ENCODE peak calls at places on chromosomes 11 and 22, in nine cellular contexts. One of them, this sample, is unnamed.
A peak's percentile ranks its signal among the peaks of the same experiment; 100 is the strongest.

GRCh38 chr22:47152938-47153337 is 390.5 kb downstream of the TBC1D22A start:
- DNase-seq in gastrocnemius medialis: no peak
- DNase-seq in K562: no peak
- DNase-seq in OCI-LY7: no peak
- DNase-seq in hepatocyte: no peak
- DNase-seq in aorta: no peak
- DNase-seq in esophagus squamous epithelium: no peak
- DNase-seq in left lung: no peak
- DNase-seq in psoas muscle: no peak
- DNase-seq in this sample: no peak

GRCh38 chr11:12029738-12030363 is 21.4 kb upstream of the DKK3 start:
- DNase-seq in gastrocnemius medialis: no peak
- DNase-seq in K562: no peak
- DNase-seq in OCI-LY7: no peak
- DNase-seq in hepatocyte: no peak
- DNase-seq in aorta: no peak
- DNase-seq in esophagus squamous epithelium: no peak
- DNase-seq in left lung: no peak
- DNase-seq in psoas muscle: no peak
- DNase-seq in this sample: no peak

GRCh38 chr22:21823740-21824438 is 43.6 kb downstream of the MAPK1 start:
- DNase-seq in gastrocnemius medialis: no peak
- DNase-seq in K562: peak; percentile 71
- DNase-seq in OCI-LY7: no peak
- DNase-seq in hepatocyte: no peak
- DNase-seq in aorta: no peak
- DNase-seq in esophagus squamous epithelium: no peak
- DNase-seq in left lung: no peak
- DNase-seq in psoas muscle: no peak
- DNase-seq in this sample: no peak

GRCh38 chr11:2208691-2209369 is 37.2 kb upstream of the TH start:
- DNase-seq in gastrocnemius medialis: no peak
- DNase-seq in K562: no peak
- DNase-seq in OCI-LY7: no peak
- DNase-seq in hepatocyte: no peak
- DNase-seq in aorta: peak; percentile 68
- DNase-seq in esophagus squamous epithelium: no peak
- DNase-seq in left lung: peak; percentile 79
- DNase-seq in psoas muscle: peak; percentile 46
- DNase-seq in this sample: no peak

GRCh38 chr22:17198188-17199130 is 20.8 kb downstream of the ADA2 start:
- DNase-seq in gastrocnemius medialis: no peak
- DNase-seq in K562: peak; percentile 58
- DNase-seq in OCI-LY7: no peak
- DNase-seq in hepatocyte: peak; percentile 58
- DNase-seq in aorta: no peak
- DNase-seq in esophagus squamous epithelium: no peak
- DNase-seq in left lung: no peak
- DNase-seq in psoas muscle: peak; percentile 67
- DNase-seq in this sample: no peak

GRCh38 chr11:70110538-70111055 is 32.5 kb downstream of the ANO1 start:
- DNase-seq in gastrocnemius medialis: no peak
- DNase-seq in K562: no peak
- DNase-seq in OCI-LY7: no peak
- DNase-seq in hepatocyte: no peak
- DNase-seq in aorta: no peak
- DNase-seq in esophagus squamous epithelium: no peak
- DNase-seq in left lung: peak; percentile 70
- DNase-seq in psoas muscle: no peak
- DNase-seq in this sample: no peak

GRCh38 chr22:50340157-50340879 is 2.8 kb upstream of the PPP6R2 start:
- DNase-seq in gastrocnemius medialis: no peak
- DNase-seq in K562: peak; percentile 7
- DNase-seq in OCI-LY7: no peak
- DNase-seq in hepatocyte: no peak
- DNase-seq in aorta: no peak
- DNase-seq in esophagus squamous epithelium: no peak
- DNase-seq in left lung: no peak
- DNase-seq in psoas muscle: no peak
- DNase-seq in this sample: no peak

GRCh38 chr11:120441592-120441991 is 70.0 kb upstream of the GRIK4 start:
- DNase-seq in gastrocnemius medialis: no peak
- DNase-seq in K562: no peak
- DNase-seq in OCI-LY7: no peak
- DNase-seq in hepatocyte: no peak
- DNase-seq in aorta: no peak
- DNase-seq in esophagus squamous epithelium: no peak
- DNase-seq in left lung: no peak
- DNase-seq in psoas muscle: no peak
- DNase-seq in this sample: no peak

GRCh38 chr11:62433141-62433543 is 14.3 kb downstream of the SCGB1A1 start:
- DNase-seq in gastrocnemius medialis: no peak
- DNase-seq in K562: no peak
- DNase-seq in OCI-LY7: no peak
- DNase-seq in hepatocyte: no peak
- DNase-seq in aorta: no peak
- DNase-seq in esophagus squamous epithelium: no peak
- DNase-seq in left lung: no peak
- DNase-seq in psoas muscle: no peak
- DNase-seq in this sample: no peak

GRCh38 chr11:3044004-3044403 is 13.2 kb downstream of the CARS1 start:
- DNase-seq in gastrocnemius medialis: peak; percentile 91
- DNase-seq in K562: no peak
- DNase-seq in OCI-LY7: no peak
- DNase-seq in hepatocyte: no peak
- DNase-seq in aorta: no peak
- DNase-seq in esophagus squamous epithelium: no peak
- DNase-seq in left lung: no peak
- DNase-seq in psoas muscle: peak; percentile 78
- DNase-seq in this sample: no peak

GRCh38 chr11:101870510-101870909 is 44.3 kb upstream of the CEP126 start:
- DNase-seq in gastrocnemius medialis: no peak
- DNase-seq in K562: no peak
- DNase-seq in OCI-LY7: no peak
- DNase-seq in hepatocyte: peak; percentile 34
- DNase-seq in aorta: no peak
- DNase-seq in esophagus squamous epithelium: no peak
- DNase-seq in left lung: no peak
- DNase-seq in psoas muscle: no peak
- DNase-seq in this sample: no peak

GRCh38 chr11:69131644-69132300 is 24.0 kb upstream of the SMIM38 start:
- DNase-seq in gastrocnemius medialis: no peak
- DNase-seq in K562: peak; percentile 64
- DNase-seq in OCI-LY7: no peak
- DNase-seq in hepatocyte: peak; percentile 91
- DNase-seq in aorta: no peak
- DNase-seq in esophagus squamous epithelium: no peak
- DNase-seq in left lung: no peak
- DNase-seq in psoas muscle: no peak
- DNase-seq in this sample: no peak

GRCh38 chr11:70680781-70681281 is 282.5 kb downstream of the CTTN start:
- DNase-seq in gastrocnemius medialis: no peak
- DNase-seq in K562: no peak
- DNase-seq in OCI-LY7: no peak
- DNase-seq in hepatocyte: no peak
- DNase-seq in aorta: no peak
- DNase-seq in esophagus squamous epithelium: no peak
- DNase-seq in left lung: no peak
- DNase-seq in psoas muscle: no peak
- DNase-seq in this sample: no peak

GRCh38 chr22:39083212-39084165 is 6.4 kb downstream of the APOBEC3G start:
- DNase-seq in gastrocnemius medialis: no peak
- DNase-seq in K562: no peak
- DNase-seq in OCI-LY7: no peak
- DNase-seq in hepatocyte: no peak
- DNase-seq in aorta: no peak
- DNase-seq in esophagus squamous epithelium: no peak
- DNase-seq in left lung: peak; percentile 17
- DNase-seq in psoas muscle: peak; percentile 46
- DNase-seq in this sample: no peak
- H3K27ac ChIP-seq in gastrocnemius medialis: no peak overlapping the region
- H3K27ac ChIP-seq in K562: no peak overlapping the region
- H3K27ac ChIP-seq in OCI-LY7: no peak overlapping the region
- H3K27ac ChIP-seq in hepatocyte: no peak overlapping the region
- H3K27ac ChIP-seq in aorta: no peak overlapping the region
- H3K27ac ChIP-seq in esophagus squamous epithelium: no peak overlapping the region
- H3K27ac ChIP-seq in left lung: no peak overlapping the region
- H3K27ac ChIP-seq in psoas muscle: no peak overlapping the region
- H3K27ac ChIP-seq in this sample: no peak overlapping the region

DNA sequence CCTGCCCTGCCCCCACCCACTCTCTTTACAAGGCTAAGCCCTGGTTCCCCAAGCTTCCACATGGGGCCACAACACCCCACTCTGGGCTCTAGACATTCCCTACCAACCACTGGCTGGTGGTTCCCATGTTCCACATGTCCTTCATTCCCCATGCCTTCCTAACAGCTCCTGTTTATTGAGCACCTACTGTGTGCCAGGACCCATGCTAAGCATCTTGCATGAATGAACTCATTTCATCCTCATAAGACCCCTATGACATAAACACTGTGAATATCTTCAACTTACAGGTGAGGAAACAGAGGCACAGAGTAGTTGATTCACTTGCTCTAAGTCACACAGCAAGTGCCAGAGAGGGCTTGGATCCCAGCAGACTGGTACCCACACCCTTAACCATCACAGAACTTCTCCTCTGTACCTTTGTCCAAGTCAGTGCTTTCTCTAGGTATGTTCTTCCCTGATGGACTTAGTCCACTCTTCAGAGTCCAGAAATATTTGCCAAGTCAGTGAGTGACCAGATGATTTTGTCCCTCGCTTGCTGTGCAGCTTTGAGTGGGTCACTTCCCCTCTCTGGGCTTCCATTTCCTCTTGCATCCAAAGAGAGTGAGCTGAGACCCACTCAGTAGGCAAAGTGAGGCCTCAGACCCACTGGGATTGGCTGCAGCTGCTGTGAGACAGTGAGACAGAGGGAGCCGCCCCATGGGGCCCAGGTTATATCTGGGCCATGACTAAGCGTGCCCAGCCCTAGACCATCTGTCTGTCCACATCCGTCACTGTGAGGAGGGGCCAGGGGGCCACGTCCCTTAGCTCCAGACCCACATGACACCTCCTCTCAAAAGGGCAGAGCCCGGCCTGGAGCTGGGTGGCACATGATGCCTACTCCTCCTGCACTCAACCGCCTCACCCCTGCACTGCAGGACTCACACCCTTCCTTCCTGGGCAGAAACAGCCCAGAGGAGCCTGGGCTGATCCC is 132.4 kb downstream of the MN1 start:
- DNase-seq in gastrocnemius medialis: peak; percentile 99
- DNase-seq in K562: peak; percentile 78
- DNase-seq in OCI-LY7: no peak
- DNase-seq in hepatocyte: peak; percentile 90
- DNase-seq in aorta: no peak
- DNase-seq in esophagus squamous epithelium: no peak
- DNase-seq in left lung: no peak
- DNase-seq in psoas muscle: peak; percentile 96
- DNase-seq in this sample: peak; percentile 7
- H3K27ac ChIP-seq in gastrocnemius medialis: peak overlapping the region; percentile 90
- H3K27ac ChIP-seq in K562: peak overlapping the region; percentile 89
- H3K27ac ChIP-seq in OCI-LY7: no peak overlapping the region
- H3K27ac ChIP-seq in hepatocyte: peak overlapping the region; percentile 88
- H3K27ac ChIP-seq in aorta: no peak overlapping the region
- H3K27ac ChIP-seq in esophagus squamous epithelium: no peak overlapping the region
- H3K27ac ChIP-seq in left lung: peak overlapping the region; percentile 24
- H3K27ac ChIP-seq in psoas muscle: peak overlapping the region; percentile 88
- H3K27ac ChIP-seq in this sample: no peak overlapping the region

GRCh38 chr11:19513253-19513652 is 199.4 kb upstream of the NAV2 start:
- DNase-seq in gastrocnemius medialis: no peak
- DNase-seq in K562: no peak
- DNase-seq in OCI-LY7: no peak
- DNase-seq in hepatocyte: no peak
- DNase-seq in aorta: no peak
- DNase-seq in esophagus squamous epithelium: no peak
- DNase-seq in left lung: no peak
- DNase-seq in psoas muscle: no peak
- DNase-seq in this sample: no peak

GRCh38 chr11:19510468-19510867 is 202.2 kb upstream of the NAV2 start:
- DNase-seq in gastrocnemius medialis: no peak
- DNase-seq in K562: no peak
- DNase-seq in OCI-LY7: no peak
- DNase-seq in hepatocyte: no peak
- DNase-seq in aorta: no peak
- DNase-seq in esophagus squamous epithelium: no peak
- DNase-seq in left lung: no peak
- DNase-seq in psoas muscle: no peak
- DNase-seq in this sample: no peak

GRCh38 chr11:19512621-19513020 is 200.0 kb upstream of the NAV2 start:
- DNase-seq in gastrocnemius medialis: no peak
- DNase-seq in K562: no peak
- DNase-seq in OCI-LY7: no peak
- DNase-seq in hepatocyte: no peak
- DNase-seq in aorta: no peak
- DNase-seq in esophagus squamous epithelium: no peak
- DNase-seq in left lung: no peak
- DNase-seq in psoas muscle: no peak
- DNase-seq in this sample: no peak

GRCh38 chr11:19511413-19512183 is 201.0 kb upstream of the NAV2 start:
- DNase-seq in gastrocnemius medialis: no peak
- DNase-seq in K562: no peak
- DNase-seq in OCI-LY7: no peak
- DNase-seq in hepatocyte: no peak
- DNase-seq in aorta: no peak
- DNase-seq in esophagus squamous epithelium: no peak
- DNase-seq in left lung: no peak
- DNase-seq in psoas muscle: peak; percentile 71
- DNase-seq in this sample: no peak

DNA sequence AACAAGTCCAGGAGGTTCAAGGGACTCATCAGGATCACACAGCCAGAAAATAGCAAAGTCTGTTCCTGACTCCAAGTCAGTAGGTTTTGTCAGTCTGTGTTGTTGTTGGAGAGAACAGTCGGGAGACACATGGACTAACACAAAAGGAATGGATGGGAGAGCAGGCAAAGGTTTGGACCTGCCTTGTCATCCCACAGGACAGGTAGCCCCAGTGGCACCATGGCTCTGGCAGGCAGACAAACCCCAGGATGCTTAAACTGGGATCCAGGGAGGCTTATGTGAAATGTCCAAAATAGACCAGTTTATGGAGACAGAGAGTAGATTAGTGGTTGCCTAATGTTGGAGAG is 201.6 kb upstream of the NAV2 start:
- DNase-seq in gastrocnemius medialis: no peak
- DNase-seq in K562: no peak
- DNase-seq in OCI-LY7: no peak
- DNase-seq in hepatocyte: no peak
- DNase-seq in aorta: no peak
- DNase-seq in esophagus squamous epithelium: no peak
- DNase-seq in left lung: no peak
- DNase-seq in psoas muscle: no peak
- DNase-seq in this sample: no peak
- H3K27ac ChIP-seq in gastrocnemius medialis: no peak overlapping the region
- H3K27ac ChIP-seq in K562: no peak overlapping the region
- H3K27ac ChIP-seq in OCI-LY7: no peak overlapping the region
- H3K27ac ChIP-seq in hepatocyte: no peak overlapping the region
- H3K27ac ChIP-seq in aorta: no peak overlapping the region
- H3K27ac ChIP-seq in esophagus squamous epithelium: no peak overlapping the region
- H3K27ac ChIP-seq in left lung: no peak overlapping the region
- H3K27ac ChIP-seq in psoas muscle: no peak overlapping the region
- H3K27ac ChIP-seq in this sample: no peak overlapping the region

DNA sequence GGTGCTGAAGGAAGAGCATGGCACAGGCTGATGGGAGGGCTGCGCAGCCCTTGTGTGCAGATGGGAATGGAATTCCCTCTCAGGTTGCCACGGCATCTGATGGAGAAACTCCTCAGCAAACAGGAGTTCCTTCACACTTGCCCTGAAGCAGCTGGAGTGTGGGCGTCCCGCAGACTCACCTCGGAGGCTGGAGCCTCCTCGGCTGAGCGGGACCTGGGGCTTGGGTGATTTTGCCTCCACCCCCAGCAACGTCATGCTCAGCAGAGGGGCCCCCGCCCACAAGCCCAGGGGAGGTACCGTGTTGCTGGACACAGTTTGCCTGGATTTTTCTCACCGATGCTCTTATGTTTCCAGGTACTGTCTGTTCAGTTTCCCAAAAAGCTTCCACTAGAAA is 63.4 kb downstream of the MYO7A start:
- DNase-seq in gastrocnemius medialis: no peak
- DNase-seq in K562: peak; percentile 74
- DNase-seq in OCI-LY7: no peak
- DNase-seq in hepatocyte: no peak
- DNase-seq in aorta: no peak
- DNase-seq in esophagus squamous epithelium: no peak
- DNase-seq in left lung: peak; percentile 73
- DNase-seq in psoas muscle: no peak
- DNase-seq in this sample: no peak
- H3K27ac ChIP-seq in gastrocnemius medialis: no peak overlapping the region
- H3K27ac ChIP-seq in K562: no peak overlapping the region
- H3K27ac ChIP-seq in OCI-LY7: no peak overlapping the region
- H3K27ac ChIP-seq in hepatocyte: peak overlapping the region; percentile 48
- H3K27ac ChIP-seq in aorta: no peak overlapping the region
- H3K27ac ChIP-seq in esophagus squamous epithelium: no peak overlapping the region
- H3K27ac ChIP-seq in left lung: no peak overlapping the region
- H3K27ac ChIP-seq in psoas muscle: no peak overlapping the region
- H3K27ac ChIP-seq in this sample: no peak overlapping the region